ENCODE peak calls at places on chromosomes 11 and 22, in four cellular contexts. Q is H9, G is IMR-90, M is H1. N is an unnamed sample.
A peak's percentile ranks its signal among the peaks of the same experiment; 100 is the strongest.

GRCh38 chr11:22674470-22675426 is 8.3 kb downstream of the GAS2 start:
- DNase-seq in Q (no peak), G (no peak), M (no peak), N (no peak)

GRCh38 chr22:37639070-37639760 is at the start of gene SH3BP1:
- DNase-seq in Q (peak; percentile 88), G (no peak), M (no peak), N (no peak)

GRCh38 chr11:133908827-133909226 is 47.9 kb downstream of the IGSF9B start:
- DNase-seq in Q (no peak), G (no peak), M (no peak), N (no peak)

GRCh38 chr11:72069787-72070251 is 10.5 kb downstream of the NUMA1 start:
- DNase-seq in Q (peak; percentile 42), G (peak; percentile 84), M (no peak), N (no peak)

GRCh38 chr11:128648711-128649110 is 45.2 kb upstream of the FLI1 start:
- DNase-seq in Q (no peak), G (no peak), M (no peak), N (no peak)

GRCh38 chr11:62547691-62548281 is 1.2 kb upstream of the AHNAK start:
- DNase-seq in Q (no peak), G (no peak), M (no peak), N (no peak)

GRCh38 chr11:13329670-13330401 is 52.2 kb downstream of the BMAL1 start:
- DNase-seq in Q (no peak), G (peak; percentile 41), M (no peak), N (no peak)

GRCh38 chr11:104650234-104650633 is 248.0 kb downstream of the CASP12 start:
- DNase-seq in Q (no peak), G (no peak), M (no peak), N (peak; percentile 11)

GRCh38 chr11:123302751-123303195 is 107.7 kb upstream of the CLMP start:
- DNase-seq in Q (no peak), G (peak; percentile 72), M (no peak), N (no peak)

GRCh38 chr11:122309262-122309925 is 193.4 kb upstream of the BLID start:
- DNase-seq in Q (no peak), G (no peak), M (no peak), N (no peak)

GRCh38 chr11:42175203-42175602 is 715.8 kb upstream of the LRRC4C start:
- DNase-seq in Q (no peak), G (no peak), M (no peak), N (no peak)

GRCh38 chr11:33387586-33387985 is 130.4 kb downstream of the HIPK3 start:
- DNase-seq in Q (no peak), G (no peak), M (no peak), N (no peak)

GRCh38 chr11:123083623-123084029 is 21.7 kb upstream of the HSPA8 start:
- DNase-seq in Q (no peak), G (peak; percentile 99), M (no peak), N (no peak)

GRCh38 chr11:22392561-22392960 is 54.4 kb downstream of the SLC17A6 start:
- DNase-seq in Q (no peak), G (no peak), M (no peak), N (no peak)

GRCh38 chr11:93842461-93842860 is 8.0 kb downstream of the VSTM5 start:
- DNase-seq in Q (peak; percentile 7), G (peak; percentile 71), M (no peak), N (no peak)

GRCh38 chr11:73271936-73272679 is at the start of gene P2RY6:
- DNase-seq in Q (peak; percentile 44), G (peak; percentile 60), M (no peak), N (no peak)

GRCh38 chr11:11155962-11156815 is 196.9 kb downstream of the CSNK2A3 start:
- DNase-seq in Q (peak; percentile 90), G (no peak), M (peak; percentile 31), N (peak; percentile 23)

GRCh38 chr22:45262931-45263789 is 21.6 kb upstream of the UPK3A start:
- DNase-seq in Q (no peak), G (no peak), M (no peak), N (no peak)

GRCh38 chr11:100810146-100810545 is 123.1 kb downstream of the ARHGAP42 start:
- DNase-seq in Q (no peak), G (peak; percentile 61), M (no peak), N (no peak)

GRCh38 chr11:37967635-37968034 is 1369.6 kb upstream of the RAG2 start:
- DNase-seq in Q (no peak), G (no peak), M (no peak), N (no peak)

GRCh38 chr11:45655347-45655756 is 10.1 kb downstream of the CHST1 start:
- DNase-seq in Q (peak; percentile 94), G (peak; percentile 51), M (peak; percentile 75), N (peak; percentile 79)

GRCh38 chr11:74288161-74288560 is 23.3 kb downstream of the P4HA3 start:
- DNase-seq in Q (no peak), G (peak; percentile 99), M (no peak), N (no peak)

GRCh38 chr11:22508691-22509090 is 116.9 kb downstream of the FANCF start:
- DNase-seq in Q (no peak), G (no peak), M (no peak), N (peak; percentile 31)

GRCh38 chr11:46296520-46297448 is 19.3 kb downstream of the CREB3L1 start:
- DNase-seq in Q (peak; percentile 97), G (peak; percentile 98), M (peak; percentile 86), N (peak; percentile 74)

GRCh38 chr11:130798280-130798679 is 118.0 kb downstream of the SNX19 start:
- DNase-seq in Q (no peak), G (peak; percentile 98), M (no peak), N (no peak)

GRCh38 chr11:103946793-103947565 is 89.5 kb upstream of the DDI1 start:
- DNase-seq in Q (no peak), G (peak; percentile 12), M (no peak), N (no peak)

GRCh38 chr22:47738472-47739013 is 976.1 kb downstream of the TBC1D22A start:
- DNase-seq in Q (no peak), G (no peak), M (no peak), N (no peak)

GRCh38 chr22:47739216-47739615 is 976.8 kb downstream of the TBC1D22A start:
- DNase-seq in Q (no peak), G (no peak), M (no peak), N (no peak)

GRCh38 chr22:47739616-47740015 is 977.2 kb downstream of the TBC1D22A start:
- DNase-seq in Q (no peak), G (no peak), M (no peak), N (no peak)

GRCh38 chr22:47736166-47737034 is 974.0 kb downstream of the TBC1D22A start:
- DNase-seq in Q (no peak), G (no peak), M (no peak), N (no peak)

GRCh38 chr22:47740109-47740805 is 977.8 kb downstream of the TBC1D22A start:
- DNase-seq in Q (no peak), G (no peak), M (no peak), N (no peak)
- H3K4ac ChIP-seq in Q (no peak overlapping the region), G (no peak overlapping the region), M (no peak overlapping the region), N (no peak overlapping the region)

DNA sequence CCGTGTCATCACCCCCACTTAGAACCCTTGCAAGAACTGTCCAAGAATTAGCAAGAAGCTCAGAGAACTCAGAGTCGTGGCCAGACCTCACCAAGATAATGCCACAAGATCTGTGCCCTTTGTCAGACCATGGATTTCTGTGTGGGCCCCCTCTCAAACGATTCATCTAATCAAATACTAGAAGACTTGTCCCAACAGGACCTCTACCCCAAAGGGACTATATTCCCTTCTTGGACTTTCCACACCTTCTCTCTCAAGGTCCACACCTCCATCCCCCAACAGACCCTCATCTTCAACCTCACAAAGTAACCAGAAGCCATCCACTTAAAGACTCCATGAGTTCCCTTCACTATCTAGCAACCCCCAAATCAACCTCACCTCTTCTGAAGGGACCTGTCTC is 2.8 kb downstream of the POLR3H start:
- DNase-seq in Q (no peak), G (no peak), M (no peak), N (no peak)
- H3K9me3 ChIP-seq in Q (no peaks in the 10 kb centered on the region), G (no peaks in the 10 kb centered on the region), M (no peaks in the 10 kb centered on the region), N (no peaks in the 10 kb centered on the region)

DNA sequence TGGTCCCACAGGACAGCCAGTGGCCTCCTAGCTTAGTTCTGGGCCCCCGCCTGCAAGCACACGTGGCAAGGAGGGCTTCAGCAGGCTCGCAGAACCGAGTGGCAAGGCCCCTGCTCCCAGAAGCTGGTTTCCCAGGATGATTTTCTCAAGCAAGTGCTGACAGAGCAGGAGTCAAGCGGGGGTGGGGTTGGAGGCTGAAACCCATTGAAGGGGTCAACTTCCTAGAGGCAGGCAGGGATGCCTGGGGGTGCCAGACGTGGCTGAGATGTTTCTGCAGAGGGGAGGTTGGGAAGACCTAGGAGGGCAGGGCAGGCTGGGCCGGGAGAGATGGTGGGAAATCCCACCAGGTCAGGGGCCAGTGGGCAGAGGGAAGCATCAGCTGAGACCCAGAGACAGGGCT is 51.1 kb downstream of the NFAM1 start:
- DNase-seq in Q (no peak), G (no peak), M (no peak), N (no peak)
- H2BK15ac ChIP-seq in Q (no peak overlapping the region), G (no peak overlapping the region), M (no peak overlapping the region), N (peak overlapping the region; percentile 91)

GRCh38 chr22:27778299-27779090 is 23.1 kb downstream of the MN1 start:
- DNase-seq in Q (no peak), G (no peak), M (no peak), N (no peak)

GRCh38 chr22:27779650-27780049 is 21.9 kb downstream of the MN1 start:
- DNase-seq in Q (no peak), G (no peak), M (no peak), N (no peak)

GRCh38 chr22:27782065-27782464 is 19.5 kb downstream of the MN1 start:
- DNase-seq in Q (no peak), G (no peak), M (no peak), N (no peak)

GRCh38 chr22:27777128-27777527 is 24.4 kb downstream of the MN1 start:
- DNase-seq in Q (no peak), G (no peak), M (no peak), N (no peak)

DNA sequence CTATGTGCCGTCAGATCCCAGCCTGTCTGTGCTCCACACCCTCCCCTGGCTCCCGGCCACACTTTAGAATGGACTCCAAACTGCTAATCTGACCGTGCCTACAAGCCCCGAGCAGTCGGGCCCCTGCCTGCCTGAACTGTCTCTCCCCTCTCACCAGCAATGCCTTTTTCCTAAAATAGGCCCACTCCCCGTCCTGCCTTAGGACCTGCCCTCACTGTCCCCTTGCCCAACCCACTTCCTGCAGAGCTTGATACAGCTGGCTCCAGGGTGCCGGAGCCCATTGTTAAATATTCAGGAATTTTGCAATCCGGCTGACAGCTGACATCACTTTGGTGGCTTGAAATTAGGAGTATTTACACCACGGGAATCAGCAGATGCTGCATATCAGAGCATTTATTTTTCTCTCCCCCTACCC is 21.4 kb downstream of the MN1 start:
- DNase-seq in Q (peak; percentile 78), G (no peak), M (no peak), N (no peak)
- H3K4ac ChIP-seq in Q (no peak overlapping the region), G (no peak overlapping the region), M (peak overlapping the region; percentile 45), N (no peak overlapping the region)

GRCh38 chr22:41003976-41004375 is 52.8 kb downstream of the RBX1 start:
- DNase-seq in Q (no peak), G (no peak), M (no peak), N (no peak)

GRCh38 chr22:41009222-41009948 is 58.2 kb downstream of the RBX1 start:
- DNase-seq in Q (no peak), G (peak; percentile 91), M (no peak), N (no peak)
- H3K9me3 ChIP-seq in Q (no peaks in the 10 kb centered on the region), G (no peaks in the 10 kb centered on the region), M (no peaks in the 10 kb centered on the region), N (no peaks in the 10 kb centered on the region)

GRCh38 chr11:69065136-69065710 is 16.5 kb downstream of the TPCN2 start:
- DNase-seq in Q (no peak), G (no peak), M (no peak), N (no peak)
- H2BK15ac ChIP-seq in Q (no peak overlapping the region), G (no peak overlapping the region), M (no peak overlapping the region), N (no peak overlapping the region)

GRCh38 chr11:7612661-7613393 is 60.5 kb downstream of the CYB5R2 start:
- DNase-seq in Q (no peak), G (peak; percentile 2), M (no peak), N (peak; percentile 35)
- H3K4ac ChIP-seq in Q (no peak overlapping the region), G (no peak overlapping the region), M (no peak overlapping the region), N (no peak overlapping the region)

GRCh38 chr22:47372111-47372581 is 609.7 kb downstream of the TBC1D22A start:
- DNase-seq in Q (no peak), G (no peak), M (no peak), N (no peak)
- H3K9me3 ChIP-seq in Q (peaks cover 94% of the 10 kb centered on the region), G (peaks cover 6% of the 10 kb centered on the region), M (peaks cover 83% of the 10 kb centered on the region), N (peaks cover 81% of the 10 kb centered on the region)